ENCODE peak calls at places on chromosomes 3 and 15, in four cellular contexts. One of them, this sample, is unnamed.

GRCh38 chr3:11146771-11147363 is 7.4 kb upstream of the HRH1 start:
- DNase-seq in upper lobe of right lung: no peak
- DNase-seq in GM13977: no peak
- DNase-seq in heart left ventricle: no peak
- DNase-seq in this sample: no peak

GRCh38 chr15:75704263-75704615 is 8.4 kb downstream of the CSPG4 start:
- DNase-seq in upper lobe of right lung: no peak
- DNase-seq in GM13977: no peak
- DNase-seq in heart left ventricle: no peak
- DNase-seq in this sample: no peak

GRCh38 chr15:44490628-44491027 is 46.3 kb upstream of the EIF3J start:
- DNase-seq in upper lobe of right lung: no peak
- DNase-seq in GM13977: no peak
- DNase-seq in heart left ventricle: no peak
- DNase-seq in this sample: no peak

GRCh38 chr15:49953421-49953820 is 165.6 kb downstream of the ATP8B4 start:
- DNase-seq in upper lobe of right lung: no peak
- DNase-seq in GM13977: no peak
- DNase-seq in heart left ventricle: no peak
- DNase-seq in this sample: no peak

GRCh38 chr15:78264304-78265136 is at the start of gene DNAJA4:
- DNase-seq in upper lobe of right lung: peak; percentile 80
- DNase-seq in GM13977: peak; percentile 81
- DNase-seq in heart left ventricle: peak; percentile 64
- DNase-seq in this sample: peak; percentile 78

GRCh38 chr3:146243559-146243958 is 7.3 kb downstream of the PLSCR4 start:
- DNase-seq in upper lobe of right lung: no peak
- DNase-seq in GM13977: no peak
- DNase-seq in heart left ventricle: no peak
- DNase-seq in this sample: no peak

GRCh38 chr3:168620854-168621253 is 525.1 kb upstream of the GOLIM4 start:
- DNase-seq in upper lobe of right lung: no peak
- DNase-seq in GM13977: no peak
- DNase-seq in heart left ventricle: no peak
- DNase-seq in this sample: no peak

GRCh38 chr15:68849477-68849876 is 28.8 kb upstream of the ANP32A start:
- DNase-seq in upper lobe of right lung: no peak
- DNase-seq in GM13977: no peak
- DNase-seq in heart left ventricle: no peak
- DNase-seq in this sample: no peak

GRCh38 chr3:4241595-4242170 is 61.5 kb upstream of the SETMAR start:
- DNase-seq in upper lobe of right lung: no peak
- DNase-seq in GM13977: no peak
- DNase-seq in heart left ventricle: no peak
- DNase-seq in this sample: no peak

GRCh38 chr15:42921049-42921731 is 612 bp upstream of the TTBK2 start:
- DNase-seq in upper lobe of right lung: no peak
- DNase-seq in GM13977: no peak
- DNase-seq in heart left ventricle: peak; percentile 10
- DNase-seq in this sample: no peak

GRCh38 chr3:54283470-54283869 is 161.1 kb downstream of the CACNA2D3 start:
- DNase-seq in upper lobe of right lung: no peak
- DNase-seq in GM13977: no peak
- DNase-seq in heart left ventricle: no peak
- DNase-seq in this sample: no peak

GRCh38 chr15:68987120-68987519 is 27.4 kb upstream of the NOX5 start:
- DNase-seq in upper lobe of right lung: no peak
- DNase-seq in GM13977: no peak
- DNase-seq in heart left ventricle: no peak
- DNase-seq in this sample: no peak

GRCh38 chr3:131033480-131034080 is 6.9 kb downstream of the NEK11 start:
- DNase-seq in upper lobe of right lung: no peak
- DNase-seq in GM13977: peak; percentile 50
- DNase-seq in heart left ventricle: no peak
- DNase-seq in this sample: peak; percentile 61

GRCh38 chr3:41488501-41488900 is 289.2 kb downstream of the CTNNB1 start:
- DNase-seq in upper lobe of right lung: no peak
- DNase-seq in GM13977: no peak
- DNase-seq in heart left ventricle: no peak
- DNase-seq in this sample: no peak

GRCh38 chr15:82044373-82045178 is 1.2 kb downstream of the MEX3B start:
- DNase-seq in upper lobe of right lung: no peak
- DNase-seq in GM13977: peak; percentile 41
- DNase-seq in heart left ventricle: peak; percentile 41
- DNase-seq in this sample: peak; percentile 43

GRCh38 chr3:153658151-153658550 is 463.0 kb upstream of the ARHGEF26 start:
- DNase-seq in upper lobe of right lung: no peak
- DNase-seq in GM13977: no peak
- DNase-seq in heart left ventricle: no peak
- DNase-seq in this sample: no peak

GRCh38 chr15:100438570-100438969 is 90.2 kb downstream of the CERS3 start:
- DNase-seq in upper lobe of right lung: peak; percentile 68
- DNase-seq in GM13977: no peak
- DNase-seq in heart left ventricle: peak; percentile 63
- DNase-seq in this sample: no peak

GRCh38 chr3:74891312-74891711 is 276.9 kb upstream of the CNTN3 start:
- DNase-seq in upper lobe of right lung: no peak
- DNase-seq in GM13977: no peak
- DNase-seq in heart left ventricle: no peak
- DNase-seq in this sample: no peak

DNA sequence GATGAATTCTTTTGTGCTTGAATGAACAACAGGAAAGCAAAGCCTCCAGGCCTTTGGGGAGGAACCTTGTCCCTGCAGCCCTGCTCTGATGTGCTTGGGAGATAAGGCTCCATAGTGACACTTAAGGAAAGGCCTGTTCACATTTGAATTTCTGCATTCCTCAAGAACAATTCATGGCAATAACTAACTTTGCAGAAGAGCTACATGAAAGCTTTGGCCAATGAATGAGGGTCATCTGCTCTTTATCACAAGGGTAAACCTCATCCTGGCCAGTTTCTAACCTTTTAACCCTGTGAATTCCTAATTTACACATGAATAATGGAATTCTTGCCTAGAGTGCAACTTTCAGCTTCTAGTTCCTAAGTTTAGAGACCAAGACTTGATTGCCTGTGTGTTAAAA is 5.6 kb downstream of the PRTG start:
- DNase-seq in upper lobe of right lung: no peak
- DNase-seq in GM13977: no peak
- DNase-seq in heart left ventricle: peak; percentile 15
- DNase-seq in this sample: no peak
- TF ChIP-seq CTCF in upper lobe of right lung: no peak
- TF ChIP-seq CTCF in GM13977: no peak
- TF ChIP-seq CTCF in heart left ventricle: no peak
- TF ChIP-seq CTCF in this sample: no peak

GRCh38 chr15:65834603-65835282 is 34.5 kb upstream of the RAB11A start:
- DNase-seq in upper lobe of right lung: no peak
- DNase-seq in GM13977: no peak
- DNase-seq in heart left ventricle: no peak
- DNase-seq in this sample: no peak
- TF ChIP-seq CTCF in upper lobe of right lung: no peak
- TF ChIP-seq CTCF in GM13977: no peak
- TF ChIP-seq CTCF in heart left ventricle: no peak
- TF ChIP-seq CTCF in this sample: no peak

DNA sequence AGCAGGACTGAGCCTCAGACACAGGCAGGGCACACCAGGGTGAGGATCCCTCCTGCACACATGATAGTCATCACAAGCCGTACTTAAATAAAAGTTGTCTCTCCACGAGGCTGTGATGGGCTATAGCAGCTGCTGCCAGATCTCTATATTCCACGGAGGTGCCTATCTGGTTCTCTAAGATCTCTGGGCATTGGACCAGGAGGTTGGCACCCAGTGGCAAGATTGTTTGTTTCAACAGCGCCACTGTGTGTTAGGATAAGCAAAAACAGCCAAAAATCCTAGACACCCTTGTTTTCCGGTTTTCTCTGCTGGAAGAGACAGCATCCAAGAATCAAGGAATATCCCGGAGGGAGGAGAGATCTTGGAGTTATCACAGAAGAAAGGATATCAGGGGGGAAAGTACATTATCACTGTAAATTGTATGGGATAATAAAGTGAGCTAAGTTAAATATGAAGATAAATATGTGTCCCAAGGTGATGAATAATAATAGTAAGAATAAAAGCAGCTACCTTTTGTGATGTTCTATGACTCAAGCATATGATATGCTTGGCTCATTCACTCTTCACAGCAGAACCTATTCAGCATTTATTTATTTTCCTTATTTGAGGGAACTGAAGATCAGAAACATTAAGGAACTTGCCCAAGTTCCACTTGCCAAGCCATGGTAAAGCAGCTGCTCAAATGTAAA is 90.6 kb upstream of the AKAP13 start:
- DNase-seq in upper lobe of right lung: no peak
- DNase-seq in GM13977: peak; percentile 52
- DNase-seq in heart left ventricle: peak; percentile 56
- DNase-seq in this sample: peak; percentile 51
- TF ChIP-seq CTCF in upper lobe of right lung: peak; percentile 59
- TF ChIP-seq CTCF in GM13977: peak; percentile 68
- TF ChIP-seq CTCF in heart left ventricle: peak; percentile 54
- TF ChIP-seq CTCF in this sample: peak; percentile 48

GRCh38 chr3:14143826-14144225 is 19.0 kb downstream of the TMEM43 start:
- DNase-seq in upper lobe of right lung: no peak
- DNase-seq in GM13977: no peak
- DNase-seq in heart left ventricle: no peak
- DNase-seq in this sample: no peak
- TF ChIP-seq CTCF in upper lobe of right lung: no peak
- TF ChIP-seq CTCF in GM13977: no peak
- TF ChIP-seq CTCF in heart left ventricle: no peak
- TF ChIP-seq CTCF in this sample: no peak

DNA sequence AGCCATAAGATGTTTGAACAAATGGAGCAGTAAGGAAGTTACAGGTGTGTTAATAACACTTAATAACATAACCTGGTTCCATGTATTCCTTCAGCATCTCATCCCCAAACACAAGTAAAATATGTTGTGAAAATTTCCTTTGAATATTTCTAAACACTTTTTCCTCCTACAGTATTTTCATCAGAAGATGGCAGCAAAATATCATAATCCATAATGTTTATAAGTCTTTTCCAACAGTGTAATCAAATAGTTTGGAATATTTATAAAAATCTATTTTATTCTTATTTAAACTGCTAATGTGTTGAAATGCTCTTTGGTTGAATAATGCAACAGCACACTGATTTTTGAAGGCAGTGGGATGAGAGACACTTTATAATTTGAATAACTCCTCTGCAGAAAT is 1020.5 kb downstream of the OTOL1 start:
- DNase-seq in upper lobe of right lung: no peak
- DNase-seq in GM13977: no peak
- DNase-seq in heart left ventricle: no peak
- DNase-seq in this sample: no peak
- TF ChIP-seq CTCF in upper lobe of right lung: no peak
- TF ChIP-seq CTCF in GM13977: no peak
- TF ChIP-seq CTCF in heart left ventricle: no peak
- TF ChIP-seq CTCF in this sample: no peak

GRCh38 chr15:41860049-41860828 is 21.6 kb downstream of the PLA2G4B start:
- DNase-seq in upper lobe of right lung: no peak
- DNase-seq in GM13977: no peak
- DNase-seq in heart left ventricle: no peak
- DNase-seq in this sample: no peak
- TF ChIP-seq CTCF in upper lobe of right lung: peak; percentile 27
- TF ChIP-seq CTCF in GM13977: peak; percentile 17
- TF ChIP-seq CTCF in heart left ventricle: peak; percentile 27
- TF ChIP-seq CTCF in this sample: peak; percentile 26

GRCh38 chr3:133377396-133377795 is 22.5 kb upstream of the BFSP2 start:
- DNase-seq in upper lobe of right lung: no peak
- DNase-seq in GM13977: no peak
- DNase-seq in heart left ventricle: no peak
- DNase-seq in this sample: no peak
- TF ChIP-seq CTCF in upper lobe of right lung: peak; percentile 28
- TF ChIP-seq CTCF in GM13977: peak; percentile 32
- TF ChIP-seq CTCF in heart left ventricle: peak; percentile 53
- TF ChIP-seq CTCF in this sample: peak; percentile 20

GRCh38 chr3:149343951-149344350 is 10.5 kb upstream of the TM4SF18 start:
- DNase-seq in upper lobe of right lung: no peak
- DNase-seq in GM13977: no peak
- DNase-seq in heart left ventricle: no peak
- DNase-seq in this sample: no peak
- TF ChIP-seq CTCF in upper lobe of right lung: no peak
- TF ChIP-seq CTCF in GM13977: no peak
- TF ChIP-seq CTCF in heart left ventricle: no peak
- TF ChIP-seq CTCF in this sample: no peak